ENCODE peak calls at places on chromosomes 7 and 10, in six cellular contexts. N, D, F, T, K and R are unnamed samples.

GRCh38 chr10:102802920-102803534 is 34.2 kb downstream of the CYP17A1 start:
- DNase-seq in N (peak; percentile 84), D (no peak), F (peak; percentile 7), T (no peak), K (no peak), R (no peak)

GRCh38 chr10:103394180-103394579 is 2.1 kb downstream of the ATP5MK start:
- DNase-seq in N (no peak), D (no peak), F (no peak), T (no peak), K (no peak), R (no peak)

GRCh38 chr10:97292097-97292861 is at the start of gene ARHGAP19:
- DNase-seq in N (peak; percentile 98), D (peak; percentile 98), F (peak; percentile 96), T (peak; percentile 98), K (peak; percentile 97), R (peak; percentile 88)

GRCh38 chr10:86652361-86653202 is 1.8 kb upstream of the OPN4 start:
- DNase-seq in N (peak; percentile 57), D (peak; percentile 36), F (no peak), T (no peak), K (no peak), R (no peak)

GRCh38 chr10:68156373-68157185 is 47.3 kb downstream of the MYPN start:
- DNase-seq in N (peak; percentile 75), D (peak; percentile 62), F (peak; percentile 97), T (peak; percentile 64), K (peak; percentile 63), R (peak; percentile 23)

GRCh38 chr10:124381011-124381591 is 37.6 kb downstream of the OAT start:
- DNase-seq in N (peak; percentile 35), D (no peak), F (peak; percentile 67), T (no peak), K (no peak), R (no peak)

GRCh38 chr7:29647020-29647654 is 83.5 kb downstream of the PRR15 start:
- DNase-seq in N (no peak), D (no peak), F (no peak), T (no peak), K (no peak), R (no peak)

GRCh38 chr10:107072786-107073185 is 91.7 kb downstream of the SORCS1 start:
- DNase-seq in N (no peak), D (peak; percentile 46), F (no peak), T (no peak), K (no peak), R (no peak)

DNA sequence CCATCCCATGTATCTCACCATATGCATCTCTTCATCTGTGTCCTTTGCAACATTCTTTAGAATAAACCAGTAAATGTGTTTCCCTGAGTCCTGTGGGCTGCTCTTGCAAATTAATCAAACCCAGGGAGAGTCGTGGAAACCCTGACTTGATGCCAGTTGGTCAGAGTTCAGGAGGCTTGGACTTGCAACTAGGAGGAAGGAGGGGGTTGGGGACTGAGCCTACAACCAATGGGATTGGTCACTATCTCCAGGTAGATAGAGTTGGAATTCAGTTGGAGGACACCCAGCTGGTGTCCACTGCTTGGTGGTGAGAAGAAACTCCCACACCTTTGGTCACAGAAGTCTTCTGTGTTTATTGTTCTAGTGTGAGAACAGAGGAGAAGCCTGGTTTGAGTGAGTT is 38.3 kb upstream of the PRKCQ start:
- DNase-seq in N (no peak), D (no peak), F (no peak), T (no peak), K (no peak), R (no peak)
- H3K9ac ChIP-seq in N (no peak overlapping the region), D (no peak overlapping the region), F (no peak overlapping the region), T (no peak overlapping the region), K (no peak overlapping the region), R (no peak overlapping the region)

GRCh38 chr7:69598081-69598486 is at the start of gene AUTS2:
- DNase-seq in N (peak; percentile 97), D (peak; percentile 97), F (peak; percentile 4), T (peak; percentile 81), K (peak; percentile 95), R (no peak)

GRCh38 chr7:69596056-69596455 is 2.2 kb upstream of the AUTS2 start:
- DNase-seq in N (no peak), D (no peak), F (no peak), T (no peak), K (no peak), R (no peak)

GRCh38 chr7:69596723-69597277 is 1.5 kb upstream of the AUTS2 start:
- DNase-seq in N (no peak), D (peak; percentile 57), F (no peak), T (no peak), K (no peak), R (no peak)

GRCh38 chr7:69598487-69599148 is 343 bp downstream of the AUTS2 start:
- DNase-seq in N (no peak), D (peak; percentile 54), F (no peak), T (no peak), K (peak; percentile 70), R (no peak)

GRCh38 chr7:69597278-69598076 is 798 bp upstream of the AUTS2 start:
- DNase-seq in N (peak; percentile 86), D (peak; percentile 51), F (no peak), T (no peak), K (peak; percentile 78), R (no peak)
- H3K9ac ChIP-seq in N (peak overlapping the region; percentile 40), D (no peak overlapping the region), F (no peak overlapping the region), T (peak overlapping the region; percentile 21), K (peak overlapping the region; percentile 95), R (peak overlapping the region; percentile 4)

GRCh38 chr10:11429439-11430052 is 181.9 kb downstream of the USP6NL start:
- DNase-seq in N (peak; percentile 33), D (no peak), F (no peak), T (no peak), K (no peak), R (no peak)
- H3K9ac ChIP-seq in N (no peak overlapping the region), D (no peak overlapping the region), F (no peak overlapping the region), T (no peak overlapping the region), K (no peak overlapping the region), R (no peak overlapping the region)

GRCh38 chr7:101754432-101755159 is 62.8 kb upstream of the CUX1 start:
- DNase-seq in N (no peak), D (no peak), F (peak; percentile 23), T (peak; percentile 58), K (peak; percentile 58), R (no peak)
- H3K9ac ChIP-seq in N (no peak overlapping the region), D (no peak overlapping the region), F (peak overlapping the region; percentile 52), T (peak overlapping the region; percentile 39), K (peak overlapping the region; percentile 38), R (peak overlapping the region; percentile 20)